ENCODE peak calls at places on chromosome 20, in eight cellular contexts. F is PC-3, X is MM.1S, A is hepatocyte, B is neural progenitor cell, E is GM23248, D is SK-N-SH, U is HCT116. J is an unnamed sample. For H3K9me3, the result is how much of the 10 kb centered on the place peaks cover.

GRCh38 chr20:57618091-57618765 is 2.0 kb downstream of the ZBP1 start:
- DNase-seq in X (peak), E (peak), F (peak), U (peak), A (peak), B (no peak), D (no peak), J (peak)

GRCh38 chr20:57330998-57331397 is 1.4 kb downstream of the SPO11 start:
- DNase-seq in F (no peak), B (no peak), D (no peak), A (no peak), E (peak), X (no peak), U (no peak), J (no peak)

GRCh38 chr20:58064411-58065010 is 163.9 kb downstream of the ANKRD60 start:
- DNase-seq in U (no peak), F (no peak), E (no peak), X (no peak), D (no peak), A (no peak), B (no peak), J (no peak)

GRCh38 chr20:57361517-57361916 is 10.5 kb downstream of the RAE1 start:
- DNase-seq in D (no peak), B (no peak), F (peak), U (no peak), A (no peak), X (no peak), E (peak), J (no peak)

GRCh38 chr20:52924411-52925271 is 47.5 kb upstream of the TSHZ2 start:
- DNase-seq in E (peak), U (no peak), B (no peak), X (no peak), D (no peak), A (no peak), F (no peak), J (no peak)

GRCh38 chr20:63102720-63103375 is 96.1 kb upstream of the BHLHE23 start:
- DNase-seq in U (no peak), A (no peak), E (peak), F (peak), X (no peak), D (peak), B (peak), J (no peak)

GRCh38 chr20:40335437-40335836 is 353.6 kb downstream of the MAFB start:
- DNase-seq in X (no peak), F (no peak), B (no peak), D (no peak), A (no peak), U (no peak), E (no peak), J (no peak)

GRCh38 chr20:15867899-15868298 is 705.3 kb downstream of the KIF16B start:
- DNase-seq in B (no peak), X (no peak), F (peak), U (no peak), A (no peak), E (no peak), D (no peak), J (peak)

GRCh38 chr20:60262967-60263603 is 304.9 kb downstream of the CDH26 start:
- DNase-seq in B (peak), E (peak), F (peak), A (no peak), U (no peak), X (peak), D (peak), J (peak)

GRCh38 chr20:40704828-40705227 is 15.8 kb upstream of the MAFB start:
- DNase-seq in E (no peak), F (no peak), A (no peak), X (no peak), U (no peak), D (no peak), B (no peak), J (no peak)

GRCh38 chr20:4740774-4741431 is 19.2 kb downstream of the PRND start:
- DNase-seq in X (peak), F (peak), D (peak), B (peak), A (peak), E (peak), U (peak), J (peak)

GRCh38 chr20:4814696-4815252 is 93.1 kb downstream of the PRND start:
- DNase-seq in X (peak), E (no peak), F (no peak), A (no peak), D (no peak), U (no peak), B (no peak), J (peak)

GRCh38 chr20:25744261-25744660 is 47.6 kb upstream of the ZNF337 start:
- DNase-seq in B (no peak), X (no peak), E (no peak), U (no peak), A (no peak), F (no peak), D (no peak), J (no peak)

DNA sequence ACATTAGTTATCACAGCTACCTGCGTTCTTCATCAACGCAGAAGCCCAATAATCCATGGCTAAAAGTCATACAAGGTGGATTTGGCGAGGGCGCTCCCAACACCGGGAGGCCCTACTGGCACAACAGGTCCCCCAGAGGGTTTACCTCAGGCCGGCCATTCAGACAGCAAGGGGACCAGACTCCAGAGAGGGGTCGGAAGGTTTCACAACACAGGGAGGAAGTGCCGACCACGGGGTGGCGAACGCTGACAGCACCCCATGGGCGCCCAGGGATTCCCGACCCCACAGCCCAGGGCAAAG is 1515.9 kb upstream of the DEFB115 start:
- DNase-seq in U (no peak), B (no peak), F (no peak), A (no peak), D (no peak), X (no peak), E (no peak), J (no peak)
- H3K9me3 ChIP-seq in U (under half), B (under half), F (under half), A (under half), D (under half), X (under half), E (under half), J (under half)

DNA sequence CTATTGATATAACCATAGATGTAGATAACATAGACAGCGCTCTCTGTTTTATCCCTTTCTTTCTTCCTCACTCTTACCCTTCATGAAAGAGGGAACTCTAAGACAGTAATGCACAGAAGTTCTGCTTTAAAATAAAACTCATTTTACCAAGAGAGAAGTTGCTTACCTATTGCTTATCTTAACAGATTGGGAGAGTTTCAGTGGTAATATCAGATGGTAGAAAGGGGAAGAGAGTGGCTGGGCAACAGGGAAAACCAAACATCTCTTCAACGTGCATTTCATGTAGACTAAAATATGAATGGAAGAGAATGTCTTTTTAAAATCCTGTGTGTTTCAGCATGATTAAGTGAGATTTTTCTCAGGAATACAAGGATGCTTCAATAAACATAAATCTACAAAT is 45.3 kb upstream of the SIRPG start:
- DNase-seq in D (no peak), U (no peak), A (no peak), B (no peak), X (no peak), E (no peak), F (no peak), J (no peak)
- TF ChIP-seq EZH2phosphoT487 in D (no peak), U (no peak), A (no peak), B (no peak), X (no peak), E (no peak), F (no peak), J (no peak)

GRCh38 chr20:22768266-22768665 is 183.9 kb upstream of the FOXA2 start:
- DNase-seq in F (no peak), B (no peak), A (no peak), U (no peak), X (no peak), D (no peak), E (no peak), J (no peak)

GRCh38 chr20:22763257-22763906 is 179.0 kb upstream of the FOXA2 start:
- DNase-seq in X (no peak), A (no peak), U (peak), F (peak), D (no peak), E (peak), B (no peak), J (no peak)

GRCh38 chr20:22757424-22758189 is 173.2 kb upstream of the FOXA2 start:
- DNase-seq in A (no peak), B (no peak), F (no peak), E (no peak), D (no peak), U (no peak), X (no peak), J (no peak)

GRCh38 chr20:22762576-22763256 is 178.3 kb upstream of the FOXA2 start:
- DNase-seq in U (no peak), D (no peak), B (no peak), F (no peak), E (no peak), X (no peak), A (no peak), J (no peak)
- H2AFZ ChIP-seq in U (no peak), D (peak), B (no peak), F (no peak), E (no peak), X (no peak), A (no peak), J (no peak)

GRCh38 chr20:49283703-49284625 is 6.1 kb upstream of the ZNFX1 start:
- DNase-seq in E (peak), U (no peak), X (no peak), F (peak), D (no peak), A (no peak), B (no peak), J (peak)

GRCh38 chr20:49283176-49283702 is 5.4 kb upstream of the ZNFX1 start:
- DNase-seq in U (no peak), B (no peak), D (no peak), F (no peak), X (no peak), A (no peak), E (no peak), J (peak)

GRCh38 chr20:49285813-49286494 is 8.1 kb upstream of the ZNFX1 start:
- DNase-seq in A (no peak), U (no peak), B (no peak), X (no peak), E (no peak), F (no peak), D (no peak), J (no peak)

GRCh38 chr20:49285233-49285668 is 7.4 kb upstream of the ZNFX1 start:
- DNase-seq in U (no peak), B (no peak), F (no peak), X (no peak), E (no peak), A (no peak), D (no peak), J (peak)

GRCh38 chr20:49284818-49285217 is 7.0 kb upstream of the ZNFX1 start:
- DNase-seq in U (no peak), D (no peak), X (no peak), E (no peak), B (no peak), A (no peak), F (no peak), J (no peak)
- H3K9me3 ChIP-seq in U (under half), D (under half), X (under half), E (under half), B (under half), A (under half), F (under half), J (under half)

GRCh38 chr20:31870703-31871601 is 518 bp downstream of the TTLL9 start:
- DNase-seq in B (no peak), E (peak), X (no peak), A (peak), F (no peak), D (no peak), U (no peak), J (no peak)

GRCh38 chr20:31868853-31869672 is 1.3 kb downstream of the DUSP15 start:
- DNase-seq in X (no peak), F (no peak), B (no peak), E (no peak), U (no peak), A (no peak), D (peak), J (no peak)

GRCh38 chr20:31869673-31869941 is 720 bp downstream of the DUSP15 start:
- DNase-seq in U (no peak), F (no peak), A (no peak), E (no peak), X (no peak), B (no peak), D (no peak), J (no peak)

GRCh38 chr20:31871602-31871954 is 1.1 kb downstream of the TTLL9 start:
- DNase-seq in X (no peak), D (no peak), U (no peak), E (no peak), F (no peak), B (no peak), A (no peak), J (no peak)

GRCh38 chr20:31869942-31870702 is at the start of the genes DUSP15 and TTLL9:
- DNase-seq in F (no peak), A (peak), X (no peak), D (peak), E (peak), U (no peak), B (peak), J (no peak)
- TF ChIP-seq EZH2phosphoT487 in F (peak), A (no peak), X (no peak), D (no peak), E (no peak), U (no peak), B (no peak), J (no peak)

GRCh38 chr20:19945732-19946670 is 71.2 kb upstream of the NAA20 start:
- DNase-seq in B (no peak), X (no peak), U (no peak), D (no peak), A (no peak), E (no peak), F (no peak), J (no peak)
- H2AFZ ChIP-seq in B (no peak), X (no peak), U (no peak), D (no peak), A (no peak), E (no peak), F (no peak), J (no peak)

DNA sequence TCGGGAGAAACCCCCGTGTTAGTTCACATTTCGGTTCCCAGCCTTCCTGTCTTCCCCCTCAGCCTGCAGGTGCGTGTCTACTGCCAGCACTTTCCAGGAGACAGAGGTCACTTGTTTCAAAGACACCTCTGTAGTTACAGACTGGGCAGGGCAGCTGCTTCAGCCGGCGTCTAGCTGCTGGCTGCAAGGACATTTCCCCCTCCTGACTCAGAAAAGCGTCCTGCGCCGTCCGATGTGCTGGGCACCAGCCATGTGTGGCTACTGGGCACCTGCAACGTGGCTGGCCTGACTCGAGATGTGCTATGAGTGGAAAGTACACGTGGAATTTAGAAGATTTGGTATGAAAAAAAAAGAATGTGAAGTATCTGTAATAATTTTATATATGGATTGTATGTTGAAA is 37.6 kb downstream of the RRBP1 start:
- DNase-seq in B (no peak), A (no peak), E (no peak), U (no peak), X (no peak), D (no peak), F (no peak), J (no peak)
- H3K9me3 ChIP-seq in B (under half), A (under half), E (under half), U (under half), X (under half), D (under half), F (under half), J (under half)

GRCh38 chr20:48638546-48638945 is 189.3 kb downstream of the PREX1 start:
- DNase-seq in X (no peak), F (peak), D (no peak), E (peak), B (no peak), U (peak), A (no peak), J (no peak)
- TF ChIP-seq EZH2phosphoT487 in X (no peak), F (no peak), D (no peak), E (no peak), B (no peak), U (no peak), A (no peak), J (no peak)